ENCODE peak calls at places on chromosomes 3 and 15, in five cellular contexts. L is GM20000, W is Peyer's patch, T is thyroid gland, D is AG04450. K is an unnamed sample.

GRCh38 chr3:174330303-174330702 is 528.8 kb upstream of the NAALADL2 start:
- DNase-seq in D (peak; percentile 51), T (no peak), W (no peak), L (no peak), K (no peak)

GRCh38 chr3:115961390-115961789 is 338.1 kb downstream of the GAP43 start:
- DNase-seq in W (no peak), D (no peak), L (no peak), T (no peak), K (no peak)

GRCh38 chr15:27897481-27897880 is 201.6 kb downstream of the OCA2 start:
- DNase-seq in T (no peak), D (no peak), L (no peak), W (no peak), K (no peak)

GRCh38 chr3:47836986-47837385 is 34.0 kb downstream of the DHX30 start:
- DNase-seq in L (no peak), W (no peak), T (no peak), D (no peak), K (no peak)

GRCh38 chr3:60809857-60810256 is 441.4 kb downstream of the FHIT start:
- DNase-seq in L (no peak), T (no peak), W (no peak), D (no peak), K (no peak)

GRCh38 chr15:32838820-32839219 is 121.0 kb downstream of the GREM1 start:
- DNase-seq in D (peak; percentile 59), W (peak; percentile 63), T (peak; percentile 10), L (no peak), K (no peak)

GRCh38 chr3:155701882-155702465 is 42.9 kb downstream of the PLCH1 start:
- DNase-seq in D (peak; percentile 8), T (no peak), L (peak; percentile 33), W (no peak), K (peak; percentile 31)

GRCh38 chr3:149011676-149012075 is 20.3 kb downstream of the GYG1 start:
- DNase-seq in L (no peak), W (no peak), D (no peak), T (no peak), K (no peak)

GRCh38 chr3:195182470-195182795 is 88.5 kb downstream of the XXYLT1 start:
- DNase-seq in L (no peak), D (peak; percentile 38), T (no peak), W (no peak), K (no peak)

GRCh38 chr3:110754207-110754916 is 317.3 kb upstream of the NECTIN3 start:
- DNase-seq in T (no peak), D (no peak), W (no peak), L (no peak), K (no peak)

GRCh38 chr15:70974004-70974832 is 81.6 kb downstream of the LRRC49 start:
- DNase-seq in T (no peak), L (no peak), W (no peak), D (peak; percentile 36), K (no peak)

GRCh38 chr15:70026991-70027390 is 70.7 kb downstream of the TLE3 start:
- DNase-seq in L (no peak), D (no peak), W (no peak), T (no peak), K (no peak)

GRCh38 chr3:135161425-135161824 is 366.4 kb downstream of the EPHB1 start:
- DNase-seq in L (no peak), D (no peak), W (no peak), T (no peak), K (no peak)

GRCh38 chr3:146390967-146391366 is 78.4 kb downstream of the PLSCR2 start:
- DNase-seq in T (no peak), W (no peak), D (peak; percentile 88), L (no peak), K (no peak)

GRCh38 chr3:8967553-8967952 is 4.3 kb upstream of the RAD18 start:
- DNase-seq in D (no peak), T (no peak), L (no peak), W (no peak), K (no peak)

GRCh38 chr3:16391936-16392536 is 121.5 kb downstream of the RFTN1 start:
- DNase-seq in W (no peak), L (no peak), D (no peak), T (no peak), K (no peak)

GRCh38 chr15:48940508-48940907 is 23.2 kb downstream of the SHC4 start:
- DNase-seq in D (peak; percentile 92), W (no peak), L (peak; percentile 62), T (no peak), K (peak; percentile 58)

GRCh38 chr3:63842127-63842526 is 21.5 kb downstream of the THOC7 start:
- DNase-seq in D (no peak), T (no peak), L (no peak), W (no peak), K (no peak)

GRCh38 chr3:126540946-126541627 is 17.1 kb downstream of the CHST13 start:
- DNase-seq in W (peak; percentile 36), D (no peak), L (no peak), T (no peak), K (no peak)

GRCh38 chr15:98883504-98883903 is 124.1 kb downstream of the PGPEP1L start:
- DNase-seq in L (no peak), T (no peak), D (no peak), W (no peak), K (no peak)

GRCh38 chr3:173709026-173709425 is 311.5 kb downstream of the NLGN1 start:
- DNase-seq in W (no peak), T (no peak), L (no peak), D (no peak), K (no peak)

GRCh38 chr3:105328338-105328730 is 38.4 kb upstream of the ALCAM start:
- DNase-seq in L (no peak), W (no peak), D (no peak), T (no peak), K (no peak)

GRCh38 chr15:85396554-85396953 is 16.2 kb downstream of the AKAP13 start:
- DNase-seq in W (no peak), T (no peak), D (no peak), L (no peak), K (no peak)

GRCh38 chr3:69785769-69786311 is 46.6 kb downstream of the MITF start:
- DNase-seq in W (no peak), L (no peak), D (no peak), T (no peak), K (no peak)

GRCh38 chr15:55916666-55917409 is 76.6 kb downstream of the NEDD4 start:
- DNase-seq in L (no peak), T (peak; percentile 46), W (no peak), D (peak; percentile 67), K (no peak)

GRCh38 chr3:112908252-112908651 is 61.6 kb upstream of the CD200R1L start:
- DNase-seq in D (no peak), W (no peak), T (no peak), L (peak; percentile 35), K (no peak)

GRCh38 chr3:123834631-123835030 is 49.5 kb downstream of the MYLK start:
- DNase-seq in L (no peak), D (peak; percentile 45), W (no peak), T (no peak), K (no peak)

GRCh38 chr15:29740692-29741311 is 81.5 kb downstream of the TJP1 start:
- DNase-seq in T (no peak), W (no peak), D (no peak), L (no peak), K (no peak)
- TF ChIP-seq CTCF in T (peak; percentile 28), W (peak; percentile 26), D (peak; percentile 11), L (peak; percentile 9), K (peak; percentile 45)

GRCh38 chr3:141575879-141576743 is 89.3 kb downstream of the RASA2 start:
- DNase-seq in L (peak; percentile 36), D (no peak), W (no peak), T (no peak), K (peak; percentile 39)

GRCh38 chr3:141578197-141578596 is 91.4 kb downstream of the RASA2 start:
- DNase-seq in D (peak; percentile 21), W (no peak), T (no peak), L (no peak), K (no peak)

DNA sequence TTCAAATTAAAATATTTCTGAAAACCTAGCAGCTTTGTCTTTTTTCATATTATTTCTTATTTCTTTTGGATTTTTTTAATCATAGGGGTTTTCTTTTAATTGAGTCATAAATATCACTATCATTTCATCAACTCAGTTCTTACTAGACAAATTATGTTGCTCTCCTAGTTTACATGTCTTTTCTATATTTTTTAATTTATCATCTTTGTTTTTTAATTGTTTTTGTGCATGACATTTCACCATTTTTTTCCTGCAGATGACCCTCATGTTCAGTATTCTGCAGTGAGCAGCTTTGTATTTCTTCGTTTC is 89.9 kb downstream of the RASA2 start:
- DNase-seq in W (no peak), L (no peak), T (no peak), D (no peak), K (no peak)
- TF ChIP-seq CTCF in W (no peak), L (no peak), T (no peak), D (no peak), K (no peak)

DNA sequence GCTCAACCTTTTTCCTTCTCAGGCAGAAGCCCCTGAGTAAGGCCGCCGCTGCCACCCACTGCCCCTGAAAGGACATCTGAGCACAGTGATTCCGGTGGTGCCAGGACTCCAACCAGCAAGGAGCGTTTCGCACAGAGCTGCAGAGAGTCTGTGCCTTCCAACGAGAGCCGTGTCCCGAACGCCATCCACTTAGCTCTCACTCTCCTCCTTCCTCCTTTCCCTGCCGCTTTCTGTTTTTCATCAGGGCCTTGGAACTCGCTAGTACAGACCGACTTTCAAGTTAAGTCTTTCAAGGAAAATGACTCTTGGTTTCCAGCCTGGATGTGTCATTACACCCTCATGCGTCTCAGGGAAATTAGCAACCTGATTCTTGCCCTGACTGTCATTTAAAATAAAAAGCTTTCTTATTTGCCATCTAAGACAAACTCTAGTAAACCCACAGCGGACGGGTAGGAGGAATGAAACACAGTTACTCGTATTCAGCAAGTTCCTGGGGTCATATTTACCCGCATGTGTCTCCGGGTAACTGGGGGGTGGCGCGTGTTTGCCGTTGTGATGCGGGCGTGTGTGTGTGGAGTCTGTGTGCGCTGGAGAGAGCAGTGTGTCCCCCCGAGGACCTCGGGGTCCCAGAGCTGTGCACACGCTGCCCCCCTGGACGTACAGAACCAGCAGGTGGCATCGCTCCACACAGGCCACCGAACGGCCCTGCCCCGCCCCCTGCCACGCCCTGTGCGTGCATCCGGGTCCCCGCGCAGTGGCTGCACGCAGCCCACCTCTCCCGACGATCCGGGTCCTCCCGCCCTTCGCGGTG is 30.4 kb upstream of the ALDH1A3 start:
- DNase-seq in L (peak; percentile 66), D (no peak), T (peak; percentile 56), W (peak; percentile 72), K (peak; percentile 69)
- TF ChIP-seq CTCF in L (peak; percentile 27), D (no peak), T (peak; percentile 32), W (peak; percentile 29), K (peak; percentile 18)

DNA sequence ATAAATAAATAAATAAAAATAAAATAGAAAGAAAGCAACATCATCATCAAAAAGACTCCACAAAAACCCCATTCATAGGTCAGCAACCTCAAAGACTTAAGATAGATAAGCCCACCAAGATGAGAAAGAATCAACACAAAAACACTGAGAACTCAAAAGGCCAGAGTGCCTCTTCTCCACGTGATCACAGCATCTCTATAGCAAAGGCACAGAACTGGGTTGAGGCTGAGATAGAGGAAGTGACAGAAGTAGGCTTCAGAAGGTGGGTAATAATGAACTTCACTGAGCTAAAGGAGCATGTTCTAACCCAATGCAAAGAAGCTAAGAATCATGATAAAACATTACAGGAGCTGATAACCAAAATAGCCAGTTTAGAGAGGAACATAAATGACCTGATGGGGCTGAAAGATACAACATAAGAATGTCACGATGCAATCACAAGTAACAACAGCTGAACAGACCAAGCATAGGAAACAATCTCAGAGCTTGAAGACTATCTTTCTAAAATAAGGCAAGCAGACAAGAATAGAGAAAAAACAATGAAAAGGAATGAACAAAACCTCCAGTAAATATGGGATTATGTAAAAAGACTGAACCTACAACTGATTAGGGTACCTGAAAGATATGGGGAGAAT is 26.4 kb downstream of the GNB5 start:
- DNase-seq in D (no peak), T (no peak), L (no peak), W (peak; percentile 25), K (no peak)
- TF ChIP-seq CTCF in D (no peak), T (no peak), L (no peak), W (no peak), K (no peak)

K was measured in GM10248.